ENCODE peak calls at places on chromosome 14, in eight cellular contexts. O is Peyer's patch; W is effector memory CD4-positive, alpha-beta T cell; J is testis; G is A549; F is CD8-positive, alpha-beta memory T cell; Z is BE2C; X is PC-9. M is an unnamed sample. For H3K9me3 and H3K4me1, the result is how much of the 10 kb centered on the place peaks cover.

GRCh38 chr14:102501751-102502315 is 7.7 kb downstream of the ANKRD9 start:
- DNase-seq in G (no peak), J (no peak), W (no peak), Z (no peak), X (no peak), O (no peak), F (no peak), M (no peak)

GRCh38 chr14:99604766-99605298 is 825 bp upstream of the CCDC85C start:
- DNase-seq in G (peak), O (no peak), Z (peak), X (no peak), F (no peak), J (no peak), W (no peak), M (peak)

GRCh38 chr14:61388976-61389576 is 67.7 kb downstream of the PRKCH start:
- DNase-seq in J (no peak), X (peak), W (no peak), G (peak), F (no peak), Z (no peak), O (no peak), M (no peak)

GRCh38 chr14:51460051-51460450 is 191.7 kb upstream of the FRMD6 start:
- DNase-seq in F (no peak), Z (no peak), J (no peak), G (no peak), O (no peak), X (no peak), W (no peak), M (no peak)

GRCh38 chr14:65290830-65291229 is 121.7 kb upstream of the FUT8 start:
- DNase-seq in X (peak), F (no peak), G (peak), W (no peak), Z (no peak), J (no peak), O (no peak), M (no peak)

GRCh38 chr14:91417134-91417982 is at the start of gene CCDC88C:
- DNase-seq in F (peak), G (peak), O (peak), X (peak), W (peak), Z (peak), J (peak), M (peak)

GRCh38 chr14:52312872-52313492 is 1.1 kb upstream of the PTGER2 start:
- DNase-seq in G (no peak), X (no peak), Z (no peak), W (no peak), J (peak), O (no peak), F (no peak), M (no peak)

GRCh38 chr14:21038416-21039058 is 3.6 kb upstream of the RNASE7 start:
- DNase-seq in Z (no peak), W (no peak), X (peak), O (no peak), F (no peak), J (no peak), G (no peak), M (no peak)

GRCh38 chr14:101463566-101464171 is 97.6 kb upstream of the DIO3 start:
- DNase-seq in X (no peak), F (no peak), J (no peak), Z (no peak), W (no peak), O (peak), G (no peak), M (no peak)

GRCh38 chr14:99265571-99265970 is 6.4 kb downstream of the BCL11B start:
- DNase-seq in G (no peak), X (no peak), Z (no peak), O (no peak), J (no peak), W (no peak), F (no peak), M (no peak)

GRCh38 chr14:64113279-64113678 is 180.9 kb downstream of the ESR2 start:
- DNase-seq in O (peak), Z (no peak), F (no peak), J (no peak), G (no peak), X (no peak), W (no peak), M (no peak)

GRCh38 chr14:23864856-23865255 is 88.7 kb upstream of the DHRS4 start:
- DNase-seq in X (no peak), G (no peak), F (no peak), W (no peak), J (no peak), O (no peak), Z (no peak), M (no peak)

GRCh38 chr14:88426271-88426670 is 40.8 kb downstream of the SPATA7 start:
- DNase-seq in Z (no peak), J (no peak), W (no peak), G (no peak), F (no peak), X (no peak), O (no peak), M (no peak)

GRCh38 chr14:38208825-38209562 is 1.3 kb downstream of the SSTR1 start:
- DNase-seq in X (no peak), F (no peak), W (no peak), O (peak), J (no peak), G (no peak), Z (peak), M (peak)

GRCh38 chr14:84036863-84037262 is 1493.1 kb upstream of the FLRT2 start:
- DNase-seq in O (no peak), F (no peak), W (no peak), X (peak), Z (no peak), G (no peak), J (no peak), M (no peak)

GRCh38 chr14:67420102-67420739 is 8.3 kb upstream of the PLEK2 start:
- DNase-seq in F (peak), W (no peak), O (peak), X (no peak), Z (peak), J (no peak), G (no peak), M (peak)

GRCh38 chr14:38207342-38207741 is 362 bp upstream of the SSTR1 start:
- DNase-seq in J (no peak), F (no peak), O (no peak), X (no peak), Z (no peak), W (no peak), G (no peak), M (no peak)

GRCh38 chr14:68820536-68820935 is 27.7 kb upstream of the ZFP36L1 start:
- DNase-seq in X (no peak), F (peak), Z (no peak), G (no peak), O (peak), J (no peak), W (peak), M (no peak)

GRCh38 chr14:63725786-63726185 is 2.1 kb downstream of the SGPP1 start:
- DNase-seq in F (no peak), J (no peak), G (no peak), O (no peak), W (no peak), Z (no peak), X (no peak), M (no peak)

GRCh38 chr14:48398675-48399282 is 723.4 kb upstream of the MDGA2 start:
- DNase-seq in O (no peak), Z (peak), W (no peak), X (no peak), G (peak), J (peak), F (no peak), M (no peak)

GRCh38 chr14:79855789-79856188 is 355.5 kb downstream of the DIO2 start:
- DNase-seq in Z (no peak), W (no peak), O (no peak), X (no peak), G (no peak), J (no peak), F (no peak), M (no peak)

GRCh38 chr14:52730708-52731111 is 744 bp downstream of the STYX start:
- DNase-seq in J (no peak), F (no peak), Z (no peak), W (no peak), G (no peak), O (no peak), X (no peak), M (no peak)

GRCh38 chr14:103890052-103890371 is 38.2 kb upstream of the TDRD9 start:
- DNase-seq in Z (no peak), O (no peak), F (no peak), J (no peak), X (no peak), W (no peak), G (no peak), M (no peak)

GRCh38 chr14:84343637-84344036 is 1186.3 kb upstream of the FLRT2 start:
- DNase-seq in F (no peak), O (no peak), Z (no peak), G (no peak), J (no peak), X (no peak), W (no peak), M (no peak)

GRCh38 chr14:95953111-95953724 is 76.6 kb downstream of the TUNAR start:
- DNase-seq in Z (no peak), O (no peak), F (no peak), G (no peak), X (no peak), W (no peak), J (no peak), M (no peak)

GRCh38 chr14:26867171-26867757 is 269.4 kb upstream of the NOVA1 start:
- DNase-seq in W (no peak), Z (no peak), J (no peak), O (no peak), X (no peak), F (no peak), G (peak), M (peak)

GRCh38 chr14:30252151-30252550 is 306.8 kb upstream of the G2E3 start:
- DNase-seq in F (no peak), Z (no peak), W (no peak), G (no peak), J (no peak), O (no peak), X (no peak), M (no peak)

GRCh38 chr14:95597784-95598204 is 62.9 kb downstream of the GLRX5 start:
- DNase-seq in O (no peak), X (no peak), Z (peak), F (no peak), J (no peak), W (no peak), G (no peak), M (peak)

GRCh38 chr14:20327005-20327869 is 5.8 kb downstream of the CCNB1IP1 start:
- DNase-seq in J (no peak), X (no peak), W (no peak), G (peak), F (no peak), Z (peak), O (no peak), M (no peak)

GRCh38 chr14:80629606-80630005 is 311.9 kb downstream of the CEP128 start:
- DNase-seq in O (no peak), F (no peak), J (no peak), X (no peak), G (no peak), W (no peak), Z (no peak), M (no peak)

GRCh38 chr14:61568572-61569011 is 126.7 kb upstream of the HIF1A start:
- DNase-seq in X (peak), Z (no peak), J (no peak), O (peak), W (peak), G (no peak), F (no peak), M (no peak)

GRCh38 chr14:34632451-34632850 is 2.5 kb upstream of the SNX6 start:
- DNase-seq in O (no peak), X (no peak), F (no peak), Z (no peak), W (no peak), J (no peak), G (no peak), M (no peak)

GRCh38 chr14:102408729-102409128 is 46.0 kb downstream of the TECPR2 start:
- DNase-seq in O (no peak), W (no peak), G (no peak), X (no peak), J (no peak), F (no peak), Z (no peak), M (no peak)

GRCh38 chr14:24053548-24054323 is 1.9 kb downstream of the CARMIL3 start:
- DNase-seq in G (no peak), W (no peak), J (no peak), Z (no peak), F (no peak), O (no peak), X (no peak), M (peak)

GRCh38 chr14:56487761-56488160 is 91.8 kb upstream of the TMEM260 start:
- DNase-seq in G (no peak), X (peak), F (no peak), J (no peak), W (no peak), Z (no peak), O (no peak), M (no peak)

GRCh38 chr14:82070753-82071152 is 537.1 kb upstream of the SEL1L start:
- DNase-seq in G (no peak), X (no peak), W (no peak), Z (no peak), F (no peak), J (no peak), O (no peak), M (no peak)
- H3K9me3 ChIP-seq in G (under half), X (under half), W (under half), Z (under half), F (under half), J (under half), O (under half), M (under half)

GRCh38 chr14:94317259-94317658 is 5.9 kb downstream of the SERPINA6 start:
- DNase-seq in F (no peak), J (no peak), Z (no peak), W (no peak), O (peak), X (no peak), G (no peak), M (no peak)

GRCh38 chr14:94320243-94320642 is 2.9 kb downstream of the SERPINA6 start:
- DNase-seq in O (peak), G (peak), J (no peak), W (no peak), X (no peak), Z (no peak), F (no peak), M (peak)

GRCh38 chr14:94328196-94328595 is 5.1 kb upstream of the SERPINA6 start:
- DNase-seq in X (no peak), W (no peak), G (no peak), Z (no peak), J (no peak), O (no peak), F (no peak), M (no peak)

GRCh38 chr14:94321421-94322271 is 1.5 kb downstream of the SERPINA6 start:
- DNase-seq in X (no peak), W (no peak), Z (no peak), O (no peak), G (no peak), J (no peak), F (no peak), M (no peak)

DNA sequence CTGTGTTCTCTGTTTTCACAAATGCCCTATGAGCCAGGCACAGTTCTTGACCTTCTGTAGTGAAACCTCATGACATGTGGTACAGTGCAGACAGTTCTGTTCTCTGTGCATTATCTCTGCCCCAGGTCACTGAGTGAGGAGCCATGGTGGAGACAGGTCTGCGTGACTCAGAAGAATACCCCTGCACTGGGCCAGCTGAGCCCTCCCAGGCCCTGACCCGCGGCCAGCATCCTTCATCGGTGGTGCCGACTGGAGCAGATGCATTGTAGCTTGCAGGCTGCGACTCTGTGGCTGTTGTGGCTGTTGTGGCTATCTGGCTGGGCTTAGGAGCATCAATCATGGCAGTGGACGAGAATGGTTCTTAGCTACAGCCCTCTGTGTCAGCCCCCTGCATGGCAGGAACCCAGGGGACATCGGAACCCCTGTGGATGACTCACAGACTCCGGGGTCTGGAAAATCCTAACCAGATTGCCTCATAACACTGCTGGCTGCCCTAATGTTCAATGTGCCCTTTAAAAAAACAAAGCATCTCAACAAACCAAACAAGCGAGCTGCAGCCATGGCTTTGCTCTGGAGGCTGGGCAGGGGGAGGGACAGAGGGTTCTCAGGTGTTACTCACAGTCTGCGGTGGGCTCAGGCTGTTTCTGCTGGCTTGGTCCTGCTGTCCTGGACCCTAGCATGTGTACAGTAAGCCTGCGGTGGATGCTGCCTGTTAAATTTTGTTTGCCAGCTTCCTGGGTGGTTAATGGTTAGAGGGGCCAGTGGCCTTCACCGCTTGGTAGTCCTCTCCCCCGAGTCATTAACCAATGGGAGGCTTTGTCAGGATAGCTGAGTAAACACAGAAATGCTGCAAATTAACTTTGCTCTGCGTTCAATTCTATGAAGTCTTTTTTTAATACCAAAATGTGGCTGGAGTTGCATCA is at the start of gene SERPINA6:
- DNase-seq in X (no peak), J (no peak), O (no peak), G (no peak), W (no peak), F (no peak), Z (peak), M (no peak)
- H3K4me3 ChIP-seq in X (no peak), J (no peak), O (peak), G (no peak), W (no peak), F (no peak), Z (peak), M (no peak)

GRCh38 chr14:105173145-105173544 is 4.6 kb upstream of the JAG2 start:
- DNase-seq in W (no peak), F (no peak), X (no peak), Z (no peak), O (no peak), G (no peak), J (no peak), M (no peak)
- H3K4me1 ChIP-seq in W (under half), F (under half), X (under half), Z (under half), O (under half), G (under half), J (under half), M (under half)

GRCh38 chr14:28913056-28913455 is 146.5 kb downstream of the FOXG1 start:
- DNase-seq in G (no peak), O (no peak), F (no peak), W (no peak), Z (no peak), X (no peak), J (no peak), M (no peak)

GRCh38 chr14:28911521-28911920 is 144.9 kb downstream of the FOXG1 start:
- DNase-seq in G (no peak), F (no peak), O (no peak), Z (no peak), W (no peak), X (no peak), J (no peak), M (no peak)
- H3K9me3 ChIP-seq in G (under half), F (under half), O (under half), Z (under half), W (under half), X (under half), J (under half), M (under half)

GRCh38 chr14:75068294-75069020 is 984 bp upstream of the ZC2HC1C start:
- DNase-seq in G (no peak), F (no peak), O (no peak), J (no peak), Z (no peak), X (no peak), W (no peak), M (no peak)
- H3K4me3 ChIP-seq in G (peak), F (peak), O (peak), J (peak), Z (peak), X (peak), W (peak), M (peak)

DNA sequence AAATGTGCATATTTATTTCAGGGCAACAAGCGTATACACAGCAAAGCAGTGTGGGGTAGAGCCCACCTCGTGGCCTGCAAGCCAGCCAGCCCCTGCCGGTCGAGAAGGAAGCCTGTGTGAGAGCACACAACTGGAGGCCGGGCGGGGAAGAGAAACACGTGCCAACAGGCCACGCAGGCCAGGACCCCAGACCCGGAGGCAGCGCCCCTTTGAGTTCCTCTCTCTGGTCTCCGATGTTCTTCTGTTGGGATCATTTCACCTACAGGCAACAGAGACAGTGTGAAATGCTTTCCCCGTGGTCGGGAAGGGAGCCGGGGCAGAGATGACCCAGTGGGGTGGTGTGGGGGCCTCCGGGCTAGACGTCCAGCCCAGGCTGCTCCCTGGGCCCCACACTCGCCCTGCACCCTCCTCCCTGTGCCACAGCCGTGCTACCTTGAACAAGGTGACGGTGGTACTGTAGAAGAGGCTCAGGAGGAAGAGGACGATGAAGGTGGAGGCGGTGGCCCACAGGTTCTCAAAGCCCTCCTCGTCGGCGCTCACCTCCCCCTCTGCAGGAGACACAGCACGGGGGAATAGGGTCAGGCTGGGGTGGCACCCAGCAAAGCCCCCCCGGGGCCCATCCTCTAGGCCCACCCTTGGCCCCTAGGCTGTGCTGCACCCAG is 325.5 kb downstream of the TMEM121 start:
- DNase-seq in Z (no peak), J (peak), X (no peak), G (no peak), F (no peak), W (no peak), O (no peak), M (no peak)
- H3K4me1 ChIP-seq in Z (under half), J (under half), X (under half), G (under half), F (under half), W (under half), O (under half), M (under half)

DNA sequence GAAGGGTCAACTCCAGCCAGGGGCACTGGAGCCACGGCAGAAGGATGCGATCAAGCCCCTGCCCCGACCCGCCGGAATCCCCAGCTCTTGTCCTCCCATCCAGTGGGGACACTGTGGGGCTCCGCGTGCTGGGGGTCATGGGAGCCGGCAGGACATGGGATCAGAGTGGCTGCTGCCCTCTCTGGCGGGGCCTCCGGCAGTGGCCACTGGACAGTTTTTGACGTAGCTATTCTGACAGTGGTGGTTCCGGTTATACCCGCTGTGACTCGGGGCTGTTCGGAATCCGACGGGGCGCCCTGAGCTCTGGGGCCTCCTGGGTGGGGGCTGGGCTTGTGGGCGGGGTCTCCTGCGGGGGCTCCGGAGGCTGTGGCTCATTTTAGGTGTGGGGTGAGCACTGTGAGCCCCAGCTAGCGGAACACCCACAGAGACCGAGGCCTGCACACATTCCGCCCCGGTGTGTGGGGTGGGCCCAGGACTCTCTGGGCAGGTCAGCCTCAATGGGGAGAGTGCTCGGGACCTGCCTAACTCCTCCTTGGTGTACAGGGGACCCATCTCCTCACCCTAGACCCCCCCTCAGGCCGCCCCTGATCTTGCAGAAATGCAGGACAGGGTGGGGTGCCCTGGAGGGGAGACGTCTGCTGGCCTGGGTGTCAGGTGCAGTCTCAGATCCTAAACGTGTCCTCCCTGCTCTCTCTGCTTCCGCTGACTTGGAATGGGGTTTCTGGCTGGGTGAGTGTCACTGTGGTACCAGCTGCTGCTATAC is 374.2 kb downstream of the TMEM121 start:
- DNase-seq in X (no peak), G (no peak), W (no peak), F (no peak), O (no peak), J (no peak), Z (no peak), M (no peak)
- H3K9me3 ChIP-seq in X (under half), G (under half), W (under half), F (under half), O (under half), J (under half), Z (under half), M (under half)